ENCODE peak calls at places on chromosomes 7 and 10, in ten cellular contexts. E is NCI-H1092 treated with DMSO at 0.1 percent for 48 hours; O is RWPE1; T is Calu3; F is GM04504; A is AML-193; I is suprapubic skin; G is testis; Q is stimulated activated CD8-positive, alpha-beta memory T cell treated with anti-CD3 and anti-CD28 coated beads, Interleukin-2, amount 100 ng/mL, for 1 hour; W is MCF 10A. M is an unnamed sample.

GRCh38 chr10:12780634-12781601 is 220.6 kb downstream of the CCDC3 start:
- DNase-seq in E (no peak), O (no peak), T (no peak), F (no peak), A (no peak), I (no peak), G (no peak), Q (no peak), W (no peak), M (peak; percentile 47)

GRCh38 chr10:61136151-61136550 is 192.2 kb upstream of the RHOBTB1 start:
- DNase-seq in E (no peak), O (peak; percentile 2), T (peak; percentile 12), F (no peak), A (no peak), I (no peak), G (no peak), Q (no peak), W (peak; percentile 1), M (no peak)

GRCh38 chr10:96468845-96469244 is 44.9 kb downstream of the TLL2 start:
- DNase-seq in E (no peak), O (no peak), T (no peak), F (no peak), A (no peak), I (no peak), G (no peak), Q (no peak), W (no peak), M (no peak)

GRCh38 chr10:121459765-121460453 is 138.3 kb downstream of the FGFR2 start:
- DNase-seq in E (no peak), O (no peak), T (no peak), F (no peak), A (no peak), I (no peak), G (no peak), Q (no peak), W (peak; percentile 66), M (peak; percentile 86)

GRCh38 chr10:101834341-101834740 is 9.3 kb downstream of the KCNIP2 start:
- DNase-seq in E (no peak), O (no peak), T (no peak), F (no peak), A (peak; percentile 55), I (no peak), G (no peak), Q (no peak), W (no peak), M (no peak)

GRCh38 chr7:116194115-116194514 is 16.2 kb upstream of the TES start:
- DNase-seq in E (no peak), O (no peak), T (no peak), F (no peak), A (no peak), I (no peak), G (no peak), Q (no peak), W (no peak), M (no peak)

GRCh38 chr10:4450981-4451501 is 375.0 kb upstream of the AKR1E2 start:
- DNase-seq in E (no peak), O (peak; percentile 60), T (no peak), F (peak; percentile 91), A (no peak), I (no peak), G (no peak), Q (no peak), W (peak; percentile 66), M (peak; percentile 36)

GRCh38 chr10:122507661-122508060 is 46.3 kb downstream of the HTRA1 start:
- DNase-seq in E (no peak), O (no peak), T (no peak), F (no peak), A (no peak), I (no peak), G (no peak), Q (no peak), W (no peak), M (no peak)

GRCh38 chr10:72291019-72291532 is 17.4 kb downstream of the DDIT4 start:
- DNase-seq in E (no peak), O (no peak), T (no peak), F (no peak), A (no peak), I (no peak), G (no peak), Q (no peak), W (no peak), M (no peak)

GRCh38 chr7:135147341-135147898 is 452 bp upstream of the TMEM140 start:
- DNase-seq in E (no peak), O (no peak), T (no peak), F (no peak), A (peak; percentile 66), I (no peak), G (no peak), Q (no peak), W (no peak), M (peak; percentile 57)

GRCh38 chr7:139557857-139558581 is 34.5 kb downstream of the CLEC2L start:
- DNase-seq in E (no peak), O (no peak), T (no peak), F (no peak), A (no peak), I (no peak), G (no peak), Q (no peak), W (no peak), M (no peak)

GRCh38 chr10:123798856-123799255 is 92.8 kb downstream of the CPXM2 start:
- DNase-seq in E (no peak), O (no peak), T (no peak), F (no peak), A (no peak), I (no peak), G (no peak), Q (no peak), W (no peak), M (no peak)

GRCh38 chr10:132519382-132520146 is 18.0 kb upstream of the INPP5A start:
- DNase-seq in E (no peak), O (no peak), T (no peak), F (no peak), A (no peak), I (peak; percentile 79), G (no peak), Q (no peak), W (no peak), M (no peak)

GRCh38 chr7:130272456-130273080 is 5.9 kb downstream of the CPA2 start:
- DNase-seq in E (peak; percentile 83), O (peak; percentile 80), T (no peak), F (no peak), A (no peak), I (no peak), G (no peak), Q (no peak), W (peak; percentile 54), M (no peak)

GRCh38 chr10:65041307-65041706 is 1520.1 kb downstream of the REEP3 start:
- DNase-seq in E (no peak), O (no peak), T (no peak), F (no peak), A (no peak), I (no peak), G (no peak), Q (no peak), W (no peak), M (no peak)

GRCh38 chr7:81769891-81770818 is at the start of gene HGF:
- DNase-seq in E (no peak), O (no peak), T (no peak), F (peak; percentile 26), A (peak; percentile 68), I (no peak), G (peak; percentile 71), Q (no peak), W (no peak), M (peak; percentile 76)

GRCh38 chr7:90178592-90179279 is 24.5 kb downstream of the STEAP1 start:
- DNase-seq in E (no peak), O (peak; percentile 62), T (no peak), F (peak; percentile 58), A (no peak), I (no peak), G (no peak), Q (no peak), W (peak; percentile 82), M (peak; percentile 64)

GRCh38 chr7:24604640-24605039 is 31.4 kb downstream of the PALS2 start:
- DNase-seq in E (no peak), O (no peak), T (no peak), F (no peak), A (no peak), I (no peak), G (no peak), Q (no peak), W (no peak), M (no peak)

GRCh38 chr7:157386979-157387800 is 50.4 kb downstream of the DNAJB6 start:
- DNase-seq in E (peak; percentile 39), O (peak; percentile 79), T (peak; percentile 72), F (no peak), A (peak; percentile 17), I (peak; percentile 91), G (peak; percentile 96), Q (peak; percentile 71), W (peak; percentile 86), M (peak; percentile 25)

GRCh38 chr7:95794917-95795515 is 22.7 kb downstream of the DYNC1I1 start:
- DNase-seq in E (peak; percentile 60), O (no peak), T (peak; percentile 1), F (peak; percentile 6), A (peak; percentile 69), I (no peak), G (peak; percentile 28), Q (no peak), W (peak; percentile 53), M (no peak)

GRCh38 chr7:101707587-101707986 is 78.5 kb upstream of the MYL10 start:
- DNase-seq in E (no peak), O (no peak), T (no peak), F (no peak), A (no peak), I (no peak), G (no peak), Q (no peak), W (no peak), M (no peak)

GRCh38 chr10:111344804-111345203 is 268.0 kb downstream of the ADRA2A start:
- DNase-seq in E (no peak), O (no peak), T (no peak), F (no peak), A (peak; percentile 1), I (no peak), G (no peak), Q (no peak), W (peak; percentile 12), M (no peak)

GRCh38 chr10:70849582-70850016 is 33.9 kb downstream of the SGPL1 start:
- DNase-seq in E (no peak), O (no peak), T (no peak), F (peak; percentile 46), A (no peak), I (no peak), G (no peak), Q (no peak), W (peak; percentile 20), M (no peak)

GRCh38 chr10:17216217-17216900 is 11.7 kb upstream of the VIM start:
- DNase-seq in E (no peak), O (peak; percentile 88), T (peak; percentile 58), F (peak; percentile 95), A (peak; percentile 98), I (no peak), G (no peak), Q (no peak), W (peak; percentile 87), M (peak; percentile 98)

GRCh38 chr10:95392711-95393164 is 101.9 kb upstream of the PDLIM1 start:
- DNase-seq in E (no peak), O (no peak), T (no peak), F (no peak), A (no peak), I (no peak), G (no peak), Q (no peak), W (no peak), M (no peak)

GRCh38 chr7:74164985-74165456 is 9.1 kb upstream of the EIF4H start:
- DNase-seq in E (no peak), O (no peak), T (no peak), F (no peak), A (peak; percentile 28), I (no peak), G (peak; percentile 77), Q (no peak), W (no peak), M (no peak)

GRCh38 chr10:87053577-87054181 is 33.6 kb downstream of the FAM25A start:
- DNase-seq in E (no peak), O (no peak), T (no peak), F (no peak), A (no peak), I (no peak), G (no peak), Q (no peak), W (no peak), M (no peak)